ENCODE peak calls at places on chromosomes 13 and 19, in four cellular contexts. One of them, this sample, is unnamed.

GRCh38 chr13:25678398-25678797 is 306.6 kb downstream of the ATP8A2 start:
- ATAC-seq in T-cell: no peak
- ATAC-seq in activated naive CD8-positive, alpha-beta T cell treated with anti-CD3 and anti-CD28 coated beads, Interleukin-2, amount 50 U/mL, for 24 hours: no peak
- ATAC-seq in esophagus mucosa: no peak
- ATAC-seq in this sample: no peak

GRCh38 chr13:80716610-80717081 is 375.7 kb upstream of the SPRY2 start:
- ATAC-seq in T-cell: no peak
- ATAC-seq in activated naive CD8-positive, alpha-beta T cell treated with anti-CD3 and anti-CD28 coated beads, Interleukin-2, amount 50 U/mL, for 24 hours: no peak
- ATAC-seq in esophagus mucosa: no peak
- ATAC-seq in this sample: no peak

GRCh38 chr19:49347835-49348234 is 12.6 kb downstream of the CD37 start:
- ATAC-seq in activated naive CD8-positive, alpha-beta T cell treated with anti-CD3 and anti-CD28 coated beads, Interleukin-2, amount 50 U/mL, for 24 hours: peak; percentile 66
- ATAC-seq in T-cell: no peak
- ATAC-seq in esophagus mucosa: peak; percentile 85
- ATAC-seq in this sample: peak; percentile 76

GRCh38 chr19:50460161-50460765 is 16.0 kb upstream of the EMC10 start:
- ATAC-seq in T-cell: no peak
- ATAC-seq in esophagus mucosa: no peak
- ATAC-seq in activated naive CD8-positive, alpha-beta T cell treated with anti-CD3 and anti-CD28 coated beads, Interleukin-2, amount 50 U/mL, for 24 hours: peak; percentile 64
- ATAC-seq in this sample: no peak

GRCh38 chr19:55671054-55671378 is 4.0 kb upstream of the EPN1 start:
- ATAC-seq in esophagus mucosa: no peak
- ATAC-seq in T-cell: no peak
- ATAC-seq in activated naive CD8-positive, alpha-beta T cell treated with anti-CD3 and anti-CD28 coated beads, Interleukin-2, amount 50 U/mL, for 24 hours: no peak
- ATAC-seq in this sample: no peak

GRCh38 chr13:40375522-40376171 is 290.8 kb downstream of the FOXO1 start:
- ATAC-seq in T-cell: no peak
- ATAC-seq in activated naive CD8-positive, alpha-beta T cell treated with anti-CD3 and anti-CD28 coated beads, Interleukin-2, amount 50 U/mL, for 24 hours: no peak
- ATAC-seq in esophagus mucosa: peak; percentile 93
- ATAC-seq in this sample: peak; percentile 42

GRCh38 chr19:15038304-15038703 is 11.0 kb upstream of the CASP14 start:
- ATAC-seq in esophagus mucosa: peak; percentile 70
- ATAC-seq in activated naive CD8-positive, alpha-beta T cell treated with anti-CD3 and anti-CD28 coated beads, Interleukin-2, amount 50 U/mL, for 24 hours: no peak
- ATAC-seq in T-cell: no peak
- ATAC-seq in this sample: no peak

GRCh38 chr13:63541336-63541735 is 2125.7 kb upstream of the PCDH20 start:
- ATAC-seq in activated naive CD8-positive, alpha-beta T cell treated with anti-CD3 and anti-CD28 coated beads, Interleukin-2, amount 50 U/mL, for 24 hours: no peak
- ATAC-seq in esophagus mucosa: no peak
- ATAC-seq in T-cell: no peak
- ATAC-seq in this sample: no peak

GRCh38 chr19:34989248-34989797 is 10.8 kb upstream of the GRAMD1A start:
- ATAC-seq in activated naive CD8-positive, alpha-beta T cell treated with anti-CD3 and anti-CD28 coated beads, Interleukin-2, amount 50 U/mL, for 24 hours: peak; percentile 5
- ATAC-seq in esophagus mucosa: no peak
- ATAC-seq in T-cell: no peak
- ATAC-seq in this sample: no peak

GRCh38 chr19:14021474-14021873 is 6.5 kb upstream of the RLN3 start:
- ATAC-seq in activated naive CD8-positive, alpha-beta T cell treated with anti-CD3 and anti-CD28 coated beads, Interleukin-2, amount 50 U/mL, for 24 hours: no peak
- ATAC-seq in T-cell: no peak
- ATAC-seq in esophagus mucosa: no peak
- ATAC-seq in this sample: no peak

GRCh38 chr13:25869941-25870340 is 181.9 kb downstream of the SHISA2 start:
- ATAC-seq in esophagus mucosa: no peak
- ATAC-seq in activated naive CD8-positive, alpha-beta T cell treated with anti-CD3 and anti-CD28 coated beads, Interleukin-2, amount 50 U/mL, for 24 hours: no peak
- ATAC-seq in T-cell: no peak
- ATAC-seq in this sample: no peak

GRCh38 chr13:25771208-25771607 is 280.6 kb downstream of the SHISA2 start:
- ATAC-seq in T-cell: peak; percentile 46
- ATAC-seq in activated naive CD8-positive, alpha-beta T cell treated with anti-CD3 and anti-CD28 coated beads, Interleukin-2, amount 50 U/mL, for 24 hours: no peak
- ATAC-seq in esophagus mucosa: no peak
- ATAC-seq in this sample: no peak

GRCh38 chr19:45676851-45677263 is 8.8 kb downstream of the GIPR start:
- ATAC-seq in esophagus mucosa: peak; percentile 24
- ATAC-seq in activated naive CD8-positive, alpha-beta T cell treated with anti-CD3 and anti-CD28 coated beads, Interleukin-2, amount 50 U/mL, for 24 hours: peak; percentile 31
- ATAC-seq in T-cell: peak; percentile 65
- ATAC-seq in this sample: no peak

GRCh38 chr13:40910324-40911050 is 108.6 kb downstream of the ELF1 start:
- ATAC-seq in esophagus mucosa: no peak
- ATAC-seq in activated naive CD8-positive, alpha-beta T cell treated with anti-CD3 and anti-CD28 coated beads, Interleukin-2, amount 50 U/mL, for 24 hours: peak; percentile 77
- ATAC-seq in T-cell: no peak
- ATAC-seq in this sample: no peak

GRCh38 chr19:18418034-18418724 is 1.0 kb upstream of the SSBP4 start:
- ATAC-seq in activated naive CD8-positive, alpha-beta T cell treated with anti-CD3 and anti-CD28 coated beads, Interleukin-2, amount 50 U/mL, for 24 hours: peak; percentile 3
- ATAC-seq in T-cell: peak; percentile 9
- ATAC-seq in esophagus mucosa: no peak
- ATAC-seq in this sample: no peak

GRCh38 chr13:42078113-42078769 is 29.8 kb downstream of the DGKH start:
- ATAC-seq in esophagus mucosa: no peak
- ATAC-seq in T-cell: no peak
- ATAC-seq in activated naive CD8-positive, alpha-beta T cell treated with anti-CD3 and anti-CD28 coated beads, Interleukin-2, amount 50 U/mL, for 24 hours: no peak
- ATAC-seq in this sample: no peak

GRCh38 chr19:56880592-56881190 is 40.2 kb upstream of the PEG3 start:
- ATAC-seq in esophagus mucosa: no peak
- ATAC-seq in activated naive CD8-positive, alpha-beta T cell treated with anti-CD3 and anti-CD28 coated beads, Interleukin-2, amount 50 U/mL, for 24 hours: no peak
- ATAC-seq in T-cell: no peak
- ATAC-seq in this sample: no peak

GRCh38 chr13:113432509-113433270 is 20.6 kb downstream of the ADPRHL1 start:
- ATAC-seq in activated naive CD8-positive, alpha-beta T cell treated with anti-CD3 and anti-CD28 coated beads, Interleukin-2, amount 50 U/mL, for 24 hours: no peak
- ATAC-seq in esophagus mucosa: no peak
- ATAC-seq in T-cell: no peak
- ATAC-seq in this sample: no peak

GRCh38 chr19:408441-409005 is 424 bp downstream of the C2CD4C start:
- ATAC-seq in T-cell: no peak
- ATAC-seq in activated naive CD8-positive, alpha-beta T cell treated with anti-CD3 and anti-CD28 coated beads, Interleukin-2, amount 50 U/mL, for 24 hours: no peak
- ATAC-seq in esophagus mucosa: no peak
- ATAC-seq in this sample: no peak

GRCh38 chr19:45865269-45865948 is 1.3 kb downstream of the FOXA3 start:
- ATAC-seq in T-cell: no peak
- ATAC-seq in esophagus mucosa: no peak
- ATAC-seq in activated naive CD8-positive, alpha-beta T cell treated with anti-CD3 and anti-CD28 coated beads, Interleukin-2, amount 50 U/mL, for 24 hours: no peak
- ATAC-seq in this sample: no peak

GRCh38 chr19:10027158-10027997 is 14.1 kb downstream of the RDH8 start:
- ATAC-seq in esophagus mucosa: peak; percentile 97
- ATAC-seq in activated naive CD8-positive, alpha-beta T cell treated with anti-CD3 and anti-CD28 coated beads, Interleukin-2, amount 50 U/mL, for 24 hours: peak; percentile 94
- ATAC-seq in T-cell: peak; percentile 80
- ATAC-seq in this sample: peak; percentile 98

GRCh38 chr19:46885411-46885810 is 24.6 kb downstream of the ARHGAP35 start:
- ATAC-seq in activated naive CD8-positive, alpha-beta T cell treated with anti-CD3 and anti-CD28 coated beads, Interleukin-2, amount 50 U/mL, for 24 hours: no peak
- ATAC-seq in T-cell: no peak
- ATAC-seq in esophagus mucosa: no peak
- ATAC-seq in this sample: no peak

GRCh38 chr19:6250024-6250605 is 29.7 kb downstream of the MLLT1 start:
- ATAC-seq in T-cell: no peak
- ATAC-seq in activated naive CD8-positive, alpha-beta T cell treated with anti-CD3 and anti-CD28 coated beads, Interleukin-2, amount 50 U/mL, for 24 hours: peak; percentile 54
- ATAC-seq in esophagus mucosa: no peak
- ATAC-seq in this sample: no peak

GRCh38 chr13:79450110-79450509 is 30.8 kb upstream of the NDFIP2 start:
- ATAC-seq in esophagus mucosa: no peak
- ATAC-seq in T-cell: no peak
- ATAC-seq in activated naive CD8-positive, alpha-beta T cell treated with anti-CD3 and anti-CD28 coated beads, Interleukin-2, amount 50 U/mL, for 24 hours: no peak
- ATAC-seq in this sample: no peak

GRCh38 chr13:98873377-98874028 is 104.4 kb downstream of the DOCK9 start:
- ATAC-seq in T-cell: no peak
- ATAC-seq in activated naive CD8-positive, alpha-beta T cell treated with anti-CD3 and anti-CD28 coated beads, Interleukin-2, amount 50 U/mL, for 24 hours: peak; percentile 22
- ATAC-seq in esophagus mucosa: no peak
- ATAC-seq in this sample: no peak

GRCh38 chr13:79779761-79780160 is 298.8 kb downstream of the NDFIP2 start:
- ATAC-seq in T-cell: no peak
- ATAC-seq in esophagus mucosa: peak; percentile 93
- ATAC-seq in activated naive CD8-positive, alpha-beta T cell treated with anti-CD3 and anti-CD28 coated beads, Interleukin-2, amount 50 U/mL, for 24 hours: no peak
- ATAC-seq in this sample: peak; percentile 87

GRCh38 chr13:35600137-35600536 is 123.6 kb upstream of the MAB21L1 start:
- ATAC-seq in activated naive CD8-positive, alpha-beta T cell treated with anti-CD3 and anti-CD28 coated beads, Interleukin-2, amount 50 U/mL, for 24 hours: no peak
- ATAC-seq in esophagus mucosa: no peak
- ATAC-seq in T-cell: no peak
- ATAC-seq in this sample: no peak

GRCh38 chr13:48851707-48852106 is 124.0 kb upstream of the FNDC3A start:
- ATAC-seq in T-cell: no peak
- ATAC-seq in esophagus mucosa: no peak
- ATAC-seq in activated naive CD8-positive, alpha-beta T cell treated with anti-CD3 and anti-CD28 coated beads, Interleukin-2, amount 50 U/mL, for 24 hours: peak; percentile 25
- ATAC-seq in this sample: no peak

GRCh38 chr13:76937416-76937815 is 10.9 kb upstream of the ACOD1 start:
- ATAC-seq in esophagus mucosa: peak; percentile 95
- ATAC-seq in T-cell: no peak
- ATAC-seq in activated naive CD8-positive, alpha-beta T cell treated with anti-CD3 and anti-CD28 coated beads, Interleukin-2, amount 50 U/mL, for 24 hours: no peak
- ATAC-seq in this sample: no peak

GRCh38 chr13:99751517-99752199 is 219.9 kb downstream of the ZIC5 start:
- ATAC-seq in T-cell: no peak
- ATAC-seq in activated naive CD8-positive, alpha-beta T cell treated with anti-CD3 and anti-CD28 coated beads, Interleukin-2, amount 50 U/mL, for 24 hours: no peak
- ATAC-seq in esophagus mucosa: no peak
- ATAC-seq in this sample: no peak

GRCh38 chr19:44847144-44848035 is 1.3 kb downstream of the NECTIN2 start:
- ATAC-seq in activated naive CD8-positive, alpha-beta T cell treated with anti-CD3 and anti-CD28 coated beads, Interleukin-2, amount 50 U/mL, for 24 hours: no peak
- ATAC-seq in T-cell: no peak
- ATAC-seq in esophagus mucosa: peak; percentile 17
- ATAC-seq in this sample: peak; percentile 20

GRCh38 chr13:94251801-94252200 is 227.7 kb downstream of the DCT start:
- ATAC-seq in activated naive CD8-positive, alpha-beta T cell treated with anti-CD3 and anti-CD28 coated beads, Interleukin-2, amount 50 U/mL, for 24 hours: no peak
- ATAC-seq in esophagus mucosa: no peak
- ATAC-seq in T-cell: no peak
- ATAC-seq in this sample: no peak

GRCh38 chr13:73657821-73658540 is 476.2 kb downstream of the KLF12 start:
- ATAC-seq in activated naive CD8-positive, alpha-beta T cell treated with anti-CD3 and anti-CD28 coated beads, Interleukin-2, amount 50 U/mL, for 24 hours: no peak
- ATAC-seq in esophagus mucosa: no peak
- ATAC-seq in T-cell: no peak
- ATAC-seq in this sample: peak; percentile 47

GRCh38 chr13:79936368-79937136 is 404.4 kb downstream of the SPRY2 start:
- ATAC-seq in esophagus mucosa: peak; percentile 87
- ATAC-seq in activated naive CD8-positive, alpha-beta T cell treated with anti-CD3 and anti-CD28 coated beads, Interleukin-2, amount 50 U/mL, for 24 hours: no peak
- ATAC-seq in T-cell: no peak
- ATAC-seq in this sample: peak; percentile 86

GRCh38 chr13:64556391-64556790 is 2673.7 kb downstream of the PCDH9 start:
- ATAC-seq in esophagus mucosa: no peak
- ATAC-seq in T-cell: no peak
- ATAC-seq in activated naive CD8-positive, alpha-beta T cell treated with anti-CD3 and anti-CD28 coated beads, Interleukin-2, amount 50 U/mL, for 24 hours: no peak
- ATAC-seq in this sample: no peak

GRCh38 chr19:1911995-1912394 is 6.8 kb downstream of the ADAT3 start:
- ATAC-seq in esophagus mucosa: peak; percentile 49
- ATAC-seq in T-cell: no peak
- ATAC-seq in activated naive CD8-positive, alpha-beta T cell treated with anti-CD3 and anti-CD28 coated beads, Interleukin-2, amount 50 U/mL, for 24 hours: no peak
- ATAC-seq in this sample: no peak

GRCh38 chr19:532578-533484 is 1.3 kb downstream of the CDC34 start:
- ATAC-seq in esophagus mucosa: peak; percentile 0
- ATAC-seq in T-cell: no peak
- ATAC-seq in activated naive CD8-positive, alpha-beta T cell treated with anti-CD3 and anti-CD28 coated beads, Interleukin-2, amount 50 U/mL, for 24 hours: no peak
- ATAC-seq in this sample: peak; percentile 50

GRCh38 chr13:29573190-29573589 is 22.3 kb downstream of the SLC7A1 start:
- ATAC-seq in activated naive CD8-positive, alpha-beta T cell treated with anti-CD3 and anti-CD28 coated beads, Interleukin-2, amount 50 U/mL, for 24 hours: no peak
- ATAC-seq in esophagus mucosa: peak; percentile 43
- ATAC-seq in T-cell: no peak
- ATAC-seq in this sample: peak; percentile 63

This sample was measured in gastroesophageal sphincter.